ENCODE peak calls at places on chromosomes 7 and 10, in nine cellular contexts. V is lower leg skin, P is epithelial cell of esophagus, H is brain microvascular endothelial cell, J is lower lobe of right lung, R is SK-N-SH, U is A549, N is AG04449, E is K562. D is an unnamed sample.

GRCh38 chr10:15208221-15208620 is 39.7 kb upstream of the NMT2 start:
- DNase-seq in V (no peak), P (no peak), H (no peak), J (no peak), R (no peak), U (no peak), N (no peak), E (no peak), D (no peak)

GRCh38 chr10:44356139-44357115 is 28.5 kb downstream of the CXCL12 start:
- DNase-seq in V (no peak), P (no peak), H (no peak), J (no peak), R (no peak), U (no peak), N (no peak), E (no peak), D (no peak)

GRCh38 chr10:48931188-48931587 is 8.5 kb downstream of the LRRC18 start:
- DNase-seq in V (no peak), P (no peak), H (no peak), J (no peak), R (no peak), U (no peak), N (no peak), E (no peak), D (no peak)

GRCh38 chr7:16365177-16365576 is 56.2 kb downstream of the CRPPA start:
- DNase-seq in V (no peak), P (peak), H (no peak), J (no peak), R (peak), U (no peak), N (no peak), E (no peak), D (no peak)

GRCh38 chr10:101774589-101775272 is 1.2 kb downstream of the FGF8 start:
- DNase-seq in V (peak), P (no peak), H (no peak), J (no peak), R (peak), U (no peak), N (no peak), E (no peak), D (no peak)

GRCh38 chr7:50418934-50419333 is 31.2 kb downstream of the FIGNL1 start:
- DNase-seq in V (no peak), P (no peak), H (no peak), J (no peak), R (no peak), U (no peak), N (no peak), E (no peak), D (no peak)

GRCh38 chr10:97463363-97464132 is 17.6 kb downstream of the ZDHHC16 start:
- DNase-seq in V (no peak), P (peak), H (peak), J (no peak), R (peak), U (peak), N (no peak), E (peak), D (no peak)

GRCh38 chr7:77308792-77309191 is 107.4 kb downstream of the GSAP start:
- DNase-seq in V (no peak), P (peak), H (no peak), J (no peak), R (no peak), U (no peak), N (no peak), E (no peak), D (no peak)

GRCh38 chr10:122515588-122516231 is 44.8 kb upstream of the DMBT1 start:
- DNase-seq in V (no peak), P (peak), H (no peak), J (no peak), R (no peak), U (no peak), N (no peak), E (no peak), D (peak)

GRCh38 chr7:93620864-93621263 is 46.3 kb upstream of the CALCR start:
- DNase-seq in V (no peak), P (no peak), H (no peak), J (no peak), R (no peak), U (no peak), N (no peak), E (no peak), D (no peak)

GRCh38 chr7:95577137-95577536 is 19.2 kb downstream of the PDK4 start:
- DNase-seq in V (no peak), P (peak), H (no peak), J (no peak), R (no peak), U (no peak), N (no peak), E (no peak), D (no peak)

GRCh38 chr7:18927134-18927533 is 190.3 kb downstream of the TWIST1 start:
- DNase-seq in V (no peak), P (peak), H (peak), J (no peak), R (no peak), U (no peak), N (peak), E (no peak), D (no peak)

GRCh38 chr7:95066736-95067530 is 159.5 kb downstream of the PPP1R9A start:
- DNase-seq in V (no peak), P (peak), H (peak), J (no peak), R (no peak), U (peak), N (no peak), E (no peak), D (no peak)

GRCh38 chr7:6655636-6656385 is 18.7 kb downstream of the ZNF316 start:
- DNase-seq in V (peak), P (no peak), H (no peak), J (no peak), R (peak), U (no peak), N (no peak), E (no peak), D (no peak)

GRCh38 chr10:506451-507354 is 182.8 kb downstream of the DIP2C start:
- DNase-seq in V (no peak), P (no peak), H (no peak), J (no peak), R (no peak), U (no peak), N (no peak), E (no peak), D (no peak)

GRCh38 chr10:44932338-44933116 is 21.4 kb downstream of the TMEM72 start:
- DNase-seq in V (peak), P (peak), H (peak), J (peak), R (peak), U (peak), N (peak), E (peak), D (peak)

GRCh38 chr7:90951229-90951628 is 313.0 kb upstream of the FZD1 start:
- DNase-seq in V (no peak), P (no peak), H (no peak), J (no peak), R (no peak), U (no peak), N (no peak), E (no peak), D (no peak)

GRCh38 chr10:21954132-21954531 is 49.4 kb downstream of the DNAJC1 start:
- DNase-seq in V (no peak), P (no peak), H (no peak), J (no peak), R (no peak), U (no peak), N (no peak), E (no peak), D (no peak)

GRCh38 chr7:149884016-149884415 is 10.2 kb downstream of the ATP6V0E2 start:
- DNase-seq in V (no peak), P (no peak), H (no peak), J (no peak), R (no peak), U (no peak), N (no peak), E (peak), D (no peak)

GRCh38 chr7:1510780-1511154 is 6.6 kb upstream of the INTS1 start:
- DNase-seq in V (no peak), P (no peak), H (no peak), J (no peak), R (no peak), U (no peak), N (no peak), E (no peak), D (no peak)
- TF ChIP-seq CTCF in V (no peak), P (no peak), H (no peak), J (no peak), R (no peak), U (no peak), N (no peak), E (no peak), D (no peak)

GRCh38 chr7:151745090-151745638 is 131.8 kb downstream of the PRKAG2 start:
- DNase-seq in V (no peak), P (peak), H (peak), J (peak), R (no peak), U (peak), N (no peak), E (peak), D (no peak)
- H3K4me3 ChIP-seq in V (no peak), P (no peak), H (no peak), J (no peak), R (no peak), U (no peak), N (no peak), E (no peak), D (no peak)

GRCh38 chr10:116470768-116471415 is 43.2 kb downstream of the PNLIPRP3 start:
- DNase-seq in V (no peak), P (peak), H (peak), J (no peak), R (peak), U (peak), N (no peak), E (peak), D (no peak)
- TF ChIP-seq CTCF in V (no peak), P (peak), H (peak), J (peak), R (peak), U (peak), N (no peak), E (peak), D (peak)

DNA sequence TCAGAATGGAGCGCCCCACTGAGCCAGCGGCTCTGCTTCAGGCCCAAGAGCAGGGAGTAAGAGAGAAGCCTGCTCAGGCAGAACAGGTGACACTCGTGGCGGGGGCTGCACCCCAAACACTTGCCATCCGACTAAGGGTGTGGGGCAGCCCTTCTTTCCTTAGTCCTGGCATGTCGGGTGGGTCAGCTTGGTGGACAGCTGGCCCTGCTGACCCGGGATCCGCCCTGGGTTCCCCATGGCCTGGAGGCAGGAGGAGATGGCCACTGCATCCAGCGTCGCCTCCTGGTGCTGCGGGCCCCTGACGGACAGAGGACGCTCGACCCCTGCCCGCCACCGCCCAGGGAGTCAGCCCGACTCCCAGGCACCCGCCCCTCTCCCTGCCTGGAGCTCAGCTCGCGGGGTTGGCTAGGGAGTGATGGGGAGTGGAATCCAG is 1.2 kb upstream of the PAOX start:
- DNase-seq in V (no peak), P (no peak), H (no peak), J (no peak), R (no peak), U (no peak), N (no peak), E (no peak), D (no peak)
- H3K4me3 ChIP-seq in V (peak), P (peak), H (peak), J (peak), R (peak), U (peak), N (peak), E (peak), D (peak)

DNA sequence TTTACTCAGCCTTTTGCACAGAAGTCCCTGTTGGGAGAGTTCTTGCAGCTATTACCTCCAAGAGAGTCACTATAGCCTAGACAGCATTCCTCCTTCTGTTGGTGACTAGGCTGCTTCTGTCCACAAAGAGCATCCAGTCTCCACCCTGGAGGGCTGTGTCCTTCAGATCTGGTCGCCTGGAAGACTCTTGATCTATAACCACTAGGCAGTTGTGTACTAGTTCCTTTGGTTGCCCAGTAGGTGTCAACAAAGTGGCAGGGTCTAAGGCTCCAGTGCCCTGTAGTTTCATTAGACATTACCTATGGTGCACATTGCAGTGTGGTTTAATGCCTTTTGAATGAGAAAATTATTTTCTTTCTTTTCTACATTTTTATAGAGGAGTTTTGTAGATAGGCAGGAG is 11.3 kb upstream of the AKR1C2 start:
- DNase-seq in V (no peak), P (peak), H (no peak), J (no peak), R (no peak), U (peak), N (no peak), E (peak), D (no peak)
- TF ChIP-seq CTCF in V (no peak), P (peak), H (no peak), J (peak), R (no peak), U (peak), N (no peak), E (peak), D (peak)

DNA sequence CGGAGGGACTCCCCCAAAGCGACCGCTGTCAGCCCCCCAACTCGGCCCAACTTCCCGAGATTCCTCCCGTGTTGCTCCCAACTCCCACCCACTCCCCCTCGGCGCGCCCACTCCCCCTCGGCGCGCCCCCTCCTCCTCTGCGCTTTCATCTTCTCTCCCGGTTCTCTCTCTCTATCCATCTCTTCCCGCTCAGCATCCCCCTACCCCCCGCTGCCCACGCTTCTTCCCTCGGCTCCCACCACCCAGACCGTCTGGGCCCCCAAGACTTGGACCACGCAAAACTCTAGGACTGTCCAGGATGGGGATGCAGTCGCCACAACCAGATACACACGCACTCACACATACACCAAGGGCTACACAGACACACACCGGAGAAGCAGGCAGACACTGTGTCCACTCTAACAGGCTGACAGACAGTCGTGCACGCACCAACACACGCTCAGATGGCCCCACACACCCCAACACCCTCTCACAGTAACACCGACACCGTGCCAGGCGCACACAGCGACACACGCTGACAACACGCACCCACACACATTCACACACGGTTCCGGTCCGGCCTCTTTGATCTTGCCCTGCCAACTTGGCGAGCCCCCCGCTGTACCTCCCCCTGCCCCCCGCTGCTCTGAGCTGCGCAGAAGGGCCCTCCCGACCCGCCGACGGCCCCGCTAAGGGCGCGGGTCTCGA is 1.1 kb downstream of the GRID1 start:
- DNase-seq in V (peak), P (no peak), H (no peak), J (no peak), R (no peak), U (no peak), N (no peak), E (no peak), D (no peak)
- H3K4me3 ChIP-seq in V (peak), P (peak), H (no peak), J (peak), R (peak), U (peak), N (no peak), E (no peak), D (no peak)

GRCh38 chr7:143389316-143390097 is 8.4 kb downstream of the ZYX start:
- DNase-seq in V (peak), P (no peak), H (no peak), J (no peak), R (no peak), U (no peak), N (no peak), E (no peak), D (no peak)
- TF ChIP-seq CTCF in V (no peak), P (no peak), H (peak), J (no peak), R (peak), U (no peak), N (no peak), E (peak), D (no peak)

GRCh38 chr7:142519790-142520078 is 229.5 kb upstream of the PRSS1 start:
- DNase-seq in V (no peak), P (no peak), H (no peak), J (no peak), R (no peak), U (no peak), N (no peak), E (no peak), D (no peak)
- H3K4me3 ChIP-seq in V (no peak), P (no peak), H (no peak), J (no peak), R (no peak), U (no peak), N (no peak), E (no peak), D (no peak)

DNA sequence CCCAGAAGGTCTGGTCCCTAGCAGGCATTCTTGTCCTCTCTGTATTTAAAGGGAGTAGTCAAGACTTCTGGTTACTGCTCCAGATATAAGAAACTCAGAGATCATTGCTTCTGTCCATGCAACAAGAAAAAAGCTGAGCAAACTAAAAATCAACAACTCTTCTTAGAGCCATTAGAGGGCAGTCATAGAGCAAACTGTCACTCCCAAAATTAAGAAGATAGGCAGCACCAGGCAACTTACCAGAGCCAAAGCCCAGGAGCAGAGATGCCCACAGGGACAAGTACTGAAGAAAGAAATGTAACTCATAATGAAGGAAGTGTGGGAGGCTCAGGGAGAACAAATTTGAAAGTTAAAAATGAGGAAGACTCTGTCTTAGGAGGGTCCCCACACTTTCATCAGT is 472.9 kb upstream of the COBL start:
- DNase-seq in V (no peak), P (no peak), H (no peak), J (no peak), R (peak), U (no peak), N (no peak), E (no peak), D (no peak)
- TF ChIP-seq CTCF in V (no peak), P (no peak), H (no peak), J (no peak), R (no peak), U (no peak), N (no peak), E (no peak), D (no peak)

D was measured in GM12864.